ENCODE peak calls at places on chromosomes 13 and 19, in eight cellular contexts. One of them, this sample, is unnamed.
A peak's percentile ranks its signal among the peaks of the same experiment; 100 is the strongest.

GRCh38 chr19:48543121-48543710 is 8.8 kb upstream of the SULT2B1 start:
- DNase-seq in lower lobe of right lung: peak; percentile 62
- DNase-seq in neural crest cell: no peak
- DNase-seq in AG04450: no peak
- DNase-seq in suprapubic skin: no peak
- DNase-seq in neural progenitor cell: no peak
- DNase-seq in GM20000: no peak
- DNase-seq in HFF-Myc: no peak
- DNase-seq in this sample: peak; percentile 62

GRCh38 chr13:30196025-30196424 is 111.3 kb downstream of the KATNAL1 start:
- DNase-seq in lower lobe of right lung: no peak
- DNase-seq in neural crest cell: no peak
- DNase-seq in AG04450: no peak
- DNase-seq in suprapubic skin: no peak
- DNase-seq in neural progenitor cell: peak; percentile 65
- DNase-seq in GM20000: no peak
- DNase-seq in HFF-Myc: no peak
- DNase-seq in this sample: no peak

GRCh38 chr13:91031508-91031907 is 316.0 kb upstream of the MIR17HG start:
- DNase-seq in lower lobe of right lung: no peak
- DNase-seq in neural crest cell: no peak
- DNase-seq in AG04450: no peak
- DNase-seq in suprapubic skin: no peak
- DNase-seq in neural progenitor cell: no peak
- DNase-seq in GM20000: no peak
- DNase-seq in HFF-Myc: no peak
- DNase-seq in this sample: no peak

GRCh38 chr19:57815247-57816075 is 748 bp upstream of the ZNF552 start:
- DNase-seq in lower lobe of right lung: no peak
- DNase-seq in neural crest cell: no peak
- DNase-seq in AG04450: no peak
- DNase-seq in suprapubic skin: no peak
- DNase-seq in neural progenitor cell: no peak
- DNase-seq in GM20000: no peak
- DNase-seq in HFF-Myc: no peak
- DNase-seq in this sample: no peak

GRCh38 chr19:16340092-16340491 is 15.5 kb downstream of the KLF2 start:
- DNase-seq in lower lobe of right lung: no peak
- DNase-seq in neural crest cell: no peak
- DNase-seq in AG04450: no peak
- DNase-seq in suprapubic skin: no peak
- DNase-seq in neural progenitor cell: no peak
- DNase-seq in GM20000: no peak
- DNase-seq in HFF-Myc: no peak
- DNase-seq in this sample: no peak

GRCh38 chr13:44306401-44307192 is 67.0 kb upstream of the SERP2 start:
- DNase-seq in lower lobe of right lung: no peak
- DNase-seq in neural crest cell: peak; percentile 30
- DNase-seq in AG04450: peak; percentile 81
- DNase-seq in suprapubic skin: no peak
- DNase-seq in neural progenitor cell: peak; percentile 52
- DNase-seq in GM20000: no peak
- DNase-seq in HFF-Myc: peak; percentile 83
- DNase-seq in this sample: no peak

GRCh38 chr19:48249502-48250014 is 6.2 kb downstream of the CARD8 start:
- DNase-seq in lower lobe of right lung: peak; percentile 75
- DNase-seq in neural crest cell: no peak
- DNase-seq in AG04450: no peak
- DNase-seq in suprapubic skin: no peak
- DNase-seq in neural progenitor cell: no peak
- DNase-seq in GM20000: peak; percentile 44
- DNase-seq in HFF-Myc: no peak
- DNase-seq in this sample: no peak

GRCh38 chr19:46618670-46619231 is 6.1 kb downstream of the PTGIR start:
- DNase-seq in lower lobe of right lung: no peak
- DNase-seq in neural crest cell: no peak
- DNase-seq in AG04450: no peak
- DNase-seq in suprapubic skin: no peak
- DNase-seq in neural progenitor cell: no peak
- DNase-seq in GM20000: no peak
- DNase-seq in HFF-Myc: no peak
- DNase-seq in this sample: no peak

GRCh38 chr13:105363747-105364177 is 1171.7 kb downstream of the EFNB2 start:
- DNase-seq in lower lobe of right lung: no peak
- DNase-seq in neural crest cell: no peak
- DNase-seq in AG04450: no peak
- DNase-seq in suprapubic skin: no peak
- DNase-seq in neural progenitor cell: peak; percentile 20
- DNase-seq in GM20000: no peak
- DNase-seq in HFF-Myc: no peak
- DNase-seq in this sample: no peak

GRCh38 chr19:39676004-39676403 is 20.3 kb downstream of the LGALS16 start:
- DNase-seq in lower lobe of right lung: no peak
- DNase-seq in neural crest cell: no peak
- DNase-seq in AG04450: no peak
- DNase-seq in suprapubic skin: no peak
- DNase-seq in neural progenitor cell: no peak
- DNase-seq in GM20000: peak; percentile 49
- DNase-seq in HFF-Myc: no peak
- DNase-seq in this sample: no peak

GRCh38 chr19:45976180-45976579 is 2.5 kb upstream of the NOVA2 start:
- DNase-seq in lower lobe of right lung: no peak
- DNase-seq in neural crest cell: no peak
- DNase-seq in AG04450: no peak
- DNase-seq in suprapubic skin: no peak
- DNase-seq in neural progenitor cell: peak; percentile 50
- DNase-seq in GM20000: no peak
- DNase-seq in HFF-Myc: no peak
- DNase-seq in this sample: no peak

GRCh38 chr19:18967358-18968146 is 26.5 kb upstream of the HOMER3 start:
- DNase-seq in lower lobe of right lung: peak; percentile 74
- DNase-seq in neural crest cell: no peak
- DNase-seq in AG04450: no peak
- DNase-seq in suprapubic skin: peak; percentile 91
- DNase-seq in neural progenitor cell: no peak
- DNase-seq in GM20000: no peak
- DNase-seq in HFF-Myc: no peak
- DNase-seq in this sample: no peak

GRCh38 chr19:29836409-29836825 is 24.6 kb downstream of the CCNE1 start:
- DNase-seq in lower lobe of right lung: no peak
- DNase-seq in neural crest cell: no peak
- DNase-seq in AG04450: no peak
- DNase-seq in suprapubic skin: no peak
- DNase-seq in neural progenitor cell: no peak
- DNase-seq in GM20000: peak; percentile 68
- DNase-seq in HFF-Myc: no peak
- DNase-seq in this sample: no peak

GRCh38 chr13:23644527-23644926 is 74.3 kb downstream of the TNFRSF19 start:
- DNase-seq in lower lobe of right lung: no peak
- DNase-seq in neural crest cell: no peak
- DNase-seq in AG04450: no peak
- DNase-seq in suprapubic skin: no peak
- DNase-seq in neural progenitor cell: no peak
- DNase-seq in GM20000: no peak
- DNase-seq in HFF-Myc: no peak
- DNase-seq in this sample: no peak

GRCh38 chr13:80312967-80313366 is 28.0 kb downstream of the SPRY2 start:
- DNase-seq in lower lobe of right lung: no peak
- DNase-seq in neural crest cell: no peak
- DNase-seq in AG04450: no peak
- DNase-seq in suprapubic skin: no peak
- DNase-seq in neural progenitor cell: no peak
- DNase-seq in GM20000: no peak
- DNase-seq in HFF-Myc: no peak
- DNase-seq in this sample: no peak

GRCh38 chr19:36139473-36140288 is at the start of gene CAPNS1:
- DNase-seq in lower lobe of right lung: peak; percentile 99
- DNase-seq in neural crest cell: peak; percentile 96
- DNase-seq in AG04450: peak; percentile 86
- DNase-seq in suprapubic skin: peak; percentile 98
- DNase-seq in neural progenitor cell: peak; percentile 99
- DNase-seq in GM20000: peak; percentile 98
- DNase-seq in HFF-Myc: peak; percentile 86
- DNase-seq in this sample: peak; percentile 93
- TF ChIP-seq CTCF in lower lobe of right lung: no peak
- TF ChIP-seq CTCF in neural crest cell: peak; percentile 49
- TF ChIP-seq CTCF in AG04450: no peak
- TF ChIP-seq CTCF in suprapubic skin: no peak
- TF ChIP-seq CTCF in neural progenitor cell: peak; percentile 38
- TF ChIP-seq CTCF in GM20000: no peak
- TF ChIP-seq CTCF in HFF-Myc: no peak
- TF ChIP-seq CTCF in this sample: no peak

DNA sequence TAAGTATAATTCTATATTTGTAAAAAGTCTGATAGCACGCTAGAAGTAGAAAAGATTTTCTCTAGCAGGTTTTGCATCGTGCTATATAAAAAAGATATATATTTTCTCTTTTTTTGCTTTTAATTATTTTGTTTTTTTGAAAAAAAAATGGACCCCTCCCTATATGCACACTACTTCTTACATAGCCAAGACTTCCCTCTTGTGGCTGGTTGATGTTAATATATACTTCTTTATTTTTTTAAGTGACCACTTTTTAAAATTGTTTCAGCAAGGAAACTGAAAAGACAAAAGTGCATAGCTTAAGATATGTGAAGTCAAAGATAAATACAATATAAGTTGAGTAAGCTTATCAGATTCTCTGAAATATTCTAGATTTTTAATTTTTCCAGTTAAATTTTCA is 1202.8 kb downstream of the DIAPH3 start:
- DNase-seq in lower lobe of right lung: no peak
- DNase-seq in neural crest cell: no peak
- DNase-seq in AG04450: no peak
- DNase-seq in suprapubic skin: no peak
- DNase-seq in neural progenitor cell: peak; percentile 32
- DNase-seq in GM20000: no peak
- DNase-seq in HFF-Myc: no peak
- DNase-seq in this sample: no peak
- TF ChIP-seq CTCF in lower lobe of right lung: peak; percentile 10
- TF ChIP-seq CTCF in neural crest cell: peak; percentile 65
- TF ChIP-seq CTCF in AG04450: peak; percentile 19
- TF ChIP-seq CTCF in suprapubic skin: no peak
- TF ChIP-seq CTCF in neural progenitor cell: peak; percentile 51
- TF ChIP-seq CTCF in GM20000: no peak
- TF ChIP-seq CTCF in HFF-Myc: no peak
- TF ChIP-seq CTCF in this sample: no peak

GRCh38 chr13:41650706-41651105 is 193.4 kb downstream of the RGCC start:
- DNase-seq in lower lobe of right lung: no peak
- DNase-seq in neural crest cell: no peak
- DNase-seq in AG04450: no peak
- DNase-seq in suprapubic skin: no peak
- DNase-seq in neural progenitor cell: no peak
- DNase-seq in GM20000: no peak
- DNase-seq in HFF-Myc: no peak
- DNase-seq in this sample: no peak

GRCh38 chr13:41651413-41652068 is 194.2 kb downstream of the RGCC start:
- DNase-seq in lower lobe of right lung: no peak
- DNase-seq in neural crest cell: no peak
- DNase-seq in AG04450: no peak
- DNase-seq in suprapubic skin: no peak
- DNase-seq in neural progenitor cell: no peak
- DNase-seq in GM20000: no peak
- DNase-seq in HFF-Myc: no peak
- DNase-seq in this sample: no peak

GRCh38 chr13:41652735-41653361 is 195.5 kb downstream of the RGCC start:
- DNase-seq in lower lobe of right lung: no peak
- DNase-seq in neural crest cell: peak; percentile 31
- DNase-seq in AG04450: peak; percentile 42
- DNase-seq in suprapubic skin: no peak
- DNase-seq in neural progenitor cell: peak; percentile 33
- DNase-seq in GM20000: peak; percentile 30
- DNase-seq in HFF-Myc: no peak
- DNase-seq in this sample: no peak

GRCh38 chr13:41648314-41648935 is 191.1 kb downstream of the RGCC start:
- DNase-seq in lower lobe of right lung: no peak
- DNase-seq in neural crest cell: no peak
- DNase-seq in AG04450: peak; percentile 21
- DNase-seq in suprapubic skin: no peak
- DNase-seq in neural progenitor cell: no peak
- DNase-seq in GM20000: no peak
- DNase-seq in HFF-Myc: no peak
- DNase-seq in this sample: no peak

DNA sequence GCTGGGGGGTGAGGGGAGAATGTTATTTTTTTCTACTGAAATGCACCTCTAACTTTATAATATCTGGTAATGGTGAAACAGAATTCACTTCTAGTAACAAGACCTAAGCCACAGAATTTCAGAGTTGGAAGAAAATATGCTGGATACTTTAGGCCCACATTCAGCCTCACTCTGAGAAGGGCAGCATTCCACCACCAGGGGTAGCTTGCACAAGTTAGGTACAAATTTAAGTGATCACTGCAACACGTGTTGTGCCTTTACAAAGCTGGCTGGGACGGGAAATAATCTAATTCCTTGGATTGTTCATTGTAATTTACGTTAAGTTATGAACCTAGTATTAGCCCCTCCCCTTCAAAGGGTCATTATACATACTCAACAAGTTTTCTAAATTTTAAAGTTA is 192.3 kb downstream of the RGCC start:
- DNase-seq in lower lobe of right lung: no peak
- DNase-seq in neural crest cell: no peak
- DNase-seq in AG04450: no peak
- DNase-seq in suprapubic skin: no peak
- DNase-seq in neural progenitor cell: peak; percentile 46
- DNase-seq in GM20000: no peak
- DNase-seq in HFF-Myc: no peak
- DNase-seq in this sample: no peak
- TF ChIP-seq CTCF in lower lobe of right lung: peak; percentile 20
- TF ChIP-seq CTCF in neural crest cell: peak; percentile 58
- TF ChIP-seq CTCF in AG04450: peak; percentile 50
- TF ChIP-seq CTCF in suprapubic skin: no peak
- TF ChIP-seq CTCF in neural progenitor cell: peak; percentile 59
- TF ChIP-seq CTCF in GM20000: no peak
- TF ChIP-seq CTCF in HFF-Myc: peak; percentile 39
- TF ChIP-seq CTCF in this sample: no peak

DNA sequence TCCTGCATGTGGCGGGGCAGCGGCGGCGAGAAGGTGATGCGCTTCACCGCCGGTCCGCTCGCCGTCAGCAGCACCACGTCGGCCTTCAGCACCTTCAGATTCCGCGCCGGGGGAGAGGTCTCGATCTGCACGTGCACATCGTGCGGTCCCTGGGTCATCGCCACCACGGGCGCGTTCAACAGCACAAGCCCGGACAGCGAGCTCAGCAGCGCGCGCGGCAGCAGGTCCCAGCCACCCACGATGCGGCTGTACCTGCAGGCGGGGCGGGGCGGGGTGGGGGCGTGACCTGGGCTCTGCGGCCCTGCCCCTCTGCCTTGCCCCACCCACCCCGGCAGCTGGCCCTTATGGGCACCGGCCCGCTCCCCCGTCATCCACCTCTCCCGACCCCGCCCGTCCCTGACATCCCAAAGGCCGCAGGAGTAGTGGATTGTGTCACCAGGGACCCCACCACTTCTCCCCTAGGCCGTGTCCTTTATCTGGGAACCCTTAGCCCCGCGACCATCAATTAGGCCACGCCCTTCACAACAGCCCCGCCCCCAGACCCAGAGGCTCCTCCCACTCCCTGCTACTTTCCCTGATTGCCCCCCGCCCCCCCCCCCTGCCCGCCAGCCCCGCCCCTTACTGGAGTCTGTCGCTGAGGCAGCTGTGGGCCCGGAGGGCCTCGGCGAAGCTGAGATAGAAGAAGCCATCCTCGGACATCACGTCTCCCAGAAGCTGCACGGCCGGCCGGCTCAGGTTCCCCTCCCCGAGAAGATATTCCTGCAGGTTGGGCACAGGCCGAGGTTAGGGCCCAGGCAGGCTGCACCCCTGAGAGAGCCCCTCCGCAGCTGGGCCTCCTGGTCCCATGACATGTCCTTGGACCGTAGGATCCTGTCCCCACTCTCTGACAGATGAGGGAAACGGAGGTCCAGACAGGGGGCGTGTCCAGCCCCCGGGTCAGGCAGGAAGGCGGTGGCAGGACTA is 6.1 kb downstream of the IL4I1 start:
- DNase-seq in lower lobe of right lung: peak; percentile 71
- DNase-seq in neural crest cell: peak; percentile 46
- DNase-seq in AG04450: no peak
- DNase-seq in suprapubic skin: peak; percentile 76
- DNase-seq in neural progenitor cell: peak; percentile 82
- DNase-seq in GM20000: peak; percentile 91
- DNase-seq in HFF-Myc: no peak
- DNase-seq in this sample: no peak
- TF ChIP-seq CTCF in lower lobe of right lung: no peak
- TF ChIP-seq CTCF in neural crest cell: peak; percentile 8
- TF ChIP-seq CTCF in AG04450: no peak
- TF ChIP-seq CTCF in suprapubic skin: no peak
- TF ChIP-seq CTCF in neural progenitor cell: peak; percentile 3
- TF ChIP-seq CTCF in GM20000: no peak
- TF ChIP-seq CTCF in HFF-Myc: no peak
- TF ChIP-seq CTCF in this sample: no peak